ENCODE peak calls at places on chromosomes 11 and 22, in ten cellular contexts. One of them, this sample, is unnamed. For H3K4me1, the result is how much of the 10 kb centered on the place peaks cover.

GRCh38 chr11:114080219-114080618 is 20.7 kb downstream of the ZBTB16 start:
- DNase-seq in tibial nerve: no peak
- DNase-seq in HCT116: no peak
- DNase-seq in adipocyte: no peak
- DNase-seq in pancreas: peak
- DNase-seq in sigmoid colon: peak
- DNase-seq in heart left ventricle: peak
- DNase-seq in stomach: no peak
- DNase-seq in heart right ventricle: no peak
- DNase-seq in aorta: no peak
- DNase-seq in this sample: peak

GRCh38 chr22:35134637-35135036 is 68.7 kb downstream of the ISX start:
- DNase-seq in pancreas: no peak
- DNase-seq in tibial nerve: no peak
- DNase-seq in stomach: no peak
- DNase-seq in sigmoid colon: no peak
- DNase-seq in HCT116: no peak
- DNase-seq in adipocyte: no peak
- DNase-seq in aorta: no peak
- DNase-seq in heart right ventricle: no peak
- DNase-seq in heart left ventricle: no peak
- DNase-seq in this sample: no peak

GRCh38 chr11:117427356-117427874 is 99.8 kb downstream of the CEP164 start:
- DNase-seq in aorta: peak
- DNase-seq in stomach: no peak
- DNase-seq in sigmoid colon: peak
- DNase-seq in pancreas: no peak
- DNase-seq in tibial nerve: no peak
- DNase-seq in HCT116: no peak
- DNase-seq in heart right ventricle: no peak
- DNase-seq in adipocyte: no peak
- DNase-seq in heart left ventricle: no peak
- DNase-seq in this sample: no peak

GRCh38 chr11:46697303-46697702 is 3.1 kb downstream of the ARHGAP1 start:
- DNase-seq in adipocyte: no peak
- DNase-seq in pancreas: no peak
- DNase-seq in HCT116: no peak
- DNase-seq in sigmoid colon: no peak
- DNase-seq in aorta: no peak
- DNase-seq in tibial nerve: no peak
- DNase-seq in stomach: no peak
- DNase-seq in heart right ventricle: no peak
- DNase-seq in heart left ventricle: no peak
- DNase-seq in this sample: peak

GRCh38 chr22:49594078-49594477 is 233.6 kb downstream of the BRD1 start:
- DNase-seq in sigmoid colon: no peak
- DNase-seq in aorta: peak
- DNase-seq in heart left ventricle: no peak
- DNase-seq in tibial nerve: no peak
- DNase-seq in pancreas: no peak
- DNase-seq in HCT116: no peak
- DNase-seq in adipocyte: no peak
- DNase-seq in heart right ventricle: no peak
- DNase-seq in stomach: no peak
- DNase-seq in this sample: no peak

GRCh38 chr11:94638902-94639373 is 71.8 kb downstream of the PIWIL4 start:
- DNase-seq in stomach: no peak
- DNase-seq in sigmoid colon: no peak
- DNase-seq in pancreas: no peak
- DNase-seq in heart right ventricle: no peak
- DNase-seq in HCT116: no peak
- DNase-seq in adipocyte: peak
- DNase-seq in heart left ventricle: no peak
- DNase-seq in tibial nerve: peak
- DNase-seq in aorta: no peak
- DNase-seq in this sample: peak

GRCh38 chr11:116333193-116333592 is 439.6 kb downstream of the BUD13 start:
- DNase-seq in tibial nerve: no peak
- DNase-seq in sigmoid colon: no peak
- DNase-seq in pancreas: no peak
- DNase-seq in heart right ventricle: no peak
- DNase-seq in adipocyte: no peak
- DNase-seq in HCT116: no peak
- DNase-seq in stomach: no peak
- DNase-seq in aorta: no peak
- DNase-seq in heart left ventricle: no peak
- DNase-seq in this sample: no peak

GRCh38 chr11:77073328-77074001 is 6.7 kb downstream of the CAPN5 start:
- DNase-seq in adipocyte: peak
- DNase-seq in sigmoid colon: peak
- DNase-seq in pancreas: peak
- DNase-seq in heart left ventricle: peak
- DNase-seq in tibial nerve: peak
- DNase-seq in stomach: peak
- DNase-seq in HCT116: peak
- DNase-seq in heart right ventricle: peak
- DNase-seq in aorta: peak
- DNase-seq in this sample: peak

GRCh38 chr22:37337204-37337943 is 55.1 kb downstream of the CYTH4 start:
- DNase-seq in sigmoid colon: no peak
- DNase-seq in aorta: no peak
- DNase-seq in pancreas: no peak
- DNase-seq in stomach: no peak
- DNase-seq in tibial nerve: no peak
- DNase-seq in heart left ventricle: no peak
- DNase-seq in heart right ventricle: no peak
- DNase-seq in HCT116: no peak
- DNase-seq in adipocyte: no peak
- DNase-seq in this sample: peak

GRCh38 chr11:118820412-118821357 is 29.7 kb upstream of the DDX6 start:
- DNase-seq in tibial nerve: peak
- DNase-seq in aorta: peak
- DNase-seq in stomach: peak
- DNase-seq in heart left ventricle: peak
- DNase-seq in adipocyte: no peak
- DNase-seq in heart right ventricle: peak
- DNase-seq in sigmoid colon: peak
- DNase-seq in pancreas: peak
- DNase-seq in HCT116: peak
- DNase-seq in this sample: no peak

GRCh38 chr11:88175004-88175706 is at the start of gene RAB38:
- DNase-seq in heart left ventricle: no peak
- DNase-seq in stomach: peak
- DNase-seq in adipocyte: peak
- DNase-seq in HCT116: peak
- DNase-seq in pancreas: peak
- DNase-seq in heart right ventricle: peak
- DNase-seq in aorta: peak
- DNase-seq in sigmoid colon: peak
- DNase-seq in tibial nerve: no peak
- DNase-seq in this sample: peak

GRCh38 chr11:65856689-65857499 is 1.1 kb downstream of the CFL1 start:
- DNase-seq in heart left ventricle: peak
- DNase-seq in heart right ventricle: peak
- DNase-seq in tibial nerve: peak
- DNase-seq in sigmoid colon: peak
- DNase-seq in aorta: peak
- DNase-seq in stomach: peak
- DNase-seq in pancreas: peak
- DNase-seq in HCT116: no peak
- DNase-seq in adipocyte: peak
- DNase-seq in this sample: peak
- H3K4me1 ChIP-seq in heart left ventricle: under half
- H3K4me1 ChIP-seq in heart right ventricle: half or more
- H3K4me1 ChIP-seq in tibial nerve: under half
- H3K4me1 ChIP-seq in sigmoid colon: half or more
- H3K4me1 ChIP-seq in aorta: under half
- H3K4me1 ChIP-seq in stomach: under half
- H3K4me1 ChIP-seq in pancreas: under half
- H3K4me1 ChIP-seq in HCT116: under half
- H3K4me1 ChIP-seq in adipocyte: under half
- H3K4me1 ChIP-seq in this sample: under half

GRCh38 chr11:704799-705645 is 1.0 kb upstream of the EPS8L2 start:
- DNase-seq in tibial nerve: no peak
- DNase-seq in stomach: peak
- DNase-seq in aorta: peak
- DNase-seq in heart right ventricle: no peak
- DNase-seq in HCT116: no peak
- DNase-seq in heart left ventricle: no peak
- DNase-seq in sigmoid colon: peak
- DNase-seq in adipocyte: no peak
- DNase-seq in pancreas: peak
- DNase-seq in this sample: no peak

GRCh38 chr11:706957-707816 is 1.2 kb downstream of the EPS8L2 start:
- DNase-seq in adipocyte: peak
- DNase-seq in sigmoid colon: no peak
- DNase-seq in heart right ventricle: no peak
- DNase-seq in HCT116: no peak
- DNase-seq in heart left ventricle: no peak
- DNase-seq in tibial nerve: no peak
- DNase-seq in aorta: peak
- DNase-seq in stomach: peak
- DNase-seq in pancreas: peak
- DNase-seq in this sample: peak

GRCh38 chr11:707817-708420 is 1.9 kb downstream of the EPS8L2 start:
- DNase-seq in HCT116: no peak
- DNase-seq in aorta: no peak
- DNase-seq in pancreas: peak
- DNase-seq in heart left ventricle: no peak
- DNase-seq in adipocyte: no peak
- DNase-seq in tibial nerve: no peak
- DNase-seq in sigmoid colon: no peak
- DNase-seq in stomach: peak
- DNase-seq in heart right ventricle: no peak
- DNase-seq in this sample: no peak

GRCh38 chr11:705646-706438 is at the start of gene EPS8L2:
- DNase-seq in stomach: peak
- DNase-seq in tibial nerve: no peak
- DNase-seq in HCT116: no peak
- DNase-seq in aorta: peak
- DNase-seq in adipocyte: peak
- DNase-seq in heart right ventricle: no peak
- DNase-seq in pancreas: peak
- DNase-seq in heart left ventricle: no peak
- DNase-seq in sigmoid colon: peak
- DNase-seq in this sample: no peak

GRCh38 chr11:706439-706956 is 467 bp downstream of the EPS8L2 start:
- DNase-seq in pancreas: peak
- DNase-seq in aorta: peak
- DNase-seq in stomach: peak
- DNase-seq in adipocyte: peak
- DNase-seq in heart left ventricle: no peak
- DNase-seq in tibial nerve: no peak
- DNase-seq in sigmoid colon: no peak
- DNase-seq in HCT116: no peak
- DNase-seq in heart right ventricle: no peak
- DNase-seq in this sample: peak
- H3K4me1 ChIP-seq in pancreas: under half
- H3K4me1 ChIP-seq in aorta: under half
- H3K4me1 ChIP-seq in stomach: half or more
- H3K4me1 ChIP-seq in adipocyte: under half
- H3K4me1 ChIP-seq in heart left ventricle: under half
- H3K4me1 ChIP-seq in tibial nerve: half or more
- H3K4me1 ChIP-seq in sigmoid colon: under half
- H3K4me1 ChIP-seq in HCT116: under half
- H3K4me1 ChIP-seq in heart right ventricle: under half
- H3K4me1 ChIP-seq in this sample: half or more

DNA sequence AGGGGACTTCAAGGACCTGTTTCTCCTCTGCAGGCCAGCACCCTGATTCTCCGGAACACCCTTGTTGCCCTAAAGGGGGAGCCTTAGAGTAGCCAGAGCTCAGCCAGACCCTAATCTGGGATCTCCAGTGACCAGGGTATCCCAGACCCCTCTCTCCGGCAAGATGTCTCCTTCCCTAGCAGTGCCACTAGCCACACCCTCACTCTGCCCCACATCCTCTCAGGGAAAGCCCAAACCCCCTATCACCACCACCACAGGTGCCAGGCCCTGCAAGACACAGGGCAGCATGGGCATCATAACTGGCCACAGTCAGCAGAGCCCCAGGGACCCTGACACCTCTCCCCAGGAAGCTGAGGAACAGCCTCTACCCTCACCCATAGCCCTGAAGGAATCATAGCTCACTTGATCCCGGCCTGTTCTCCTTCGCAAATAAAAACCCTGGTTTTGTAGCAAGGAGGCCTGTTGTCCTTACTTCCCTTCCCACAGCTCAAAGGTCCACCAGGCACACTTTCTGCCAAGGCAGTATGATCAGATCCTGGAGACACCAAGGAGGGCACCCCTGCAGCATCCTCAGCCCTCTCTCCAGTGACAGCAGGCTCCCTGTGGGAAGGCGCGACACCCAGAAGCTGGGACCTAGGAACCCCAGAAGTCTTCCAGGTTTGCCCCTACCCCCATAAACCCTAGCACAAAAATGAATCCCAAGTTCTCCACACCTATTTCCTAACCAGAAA is 4.6 kb downstream of the CFL1 start:
- DNase-seq in adipocyte: no peak
- DNase-seq in heart left ventricle: no peak
- DNase-seq in pancreas: no peak
- DNase-seq in HCT116: no peak
- DNase-seq in stomach: no peak
- DNase-seq in heart right ventricle: no peak
- DNase-seq in tibial nerve: no peak
- DNase-seq in sigmoid colon: peak
- DNase-seq in aorta: peak
- DNase-seq in this sample: no peak
- H3K4me1 ChIP-seq in adipocyte: under half
- H3K4me1 ChIP-seq in heart left ventricle: under half
- H3K4me1 ChIP-seq in pancreas: under half
- H3K4me1 ChIP-seq in HCT116: under half
- H3K4me1 ChIP-seq in stomach: under half
- H3K4me1 ChIP-seq in heart right ventricle: under half
- H3K4me1 ChIP-seq in tibial nerve: under half
- H3K4me1 ChIP-seq in sigmoid colon: under half
- H3K4me1 ChIP-seq in aorta: under half
- H3K4me1 ChIP-seq in this sample: under half

DNA sequence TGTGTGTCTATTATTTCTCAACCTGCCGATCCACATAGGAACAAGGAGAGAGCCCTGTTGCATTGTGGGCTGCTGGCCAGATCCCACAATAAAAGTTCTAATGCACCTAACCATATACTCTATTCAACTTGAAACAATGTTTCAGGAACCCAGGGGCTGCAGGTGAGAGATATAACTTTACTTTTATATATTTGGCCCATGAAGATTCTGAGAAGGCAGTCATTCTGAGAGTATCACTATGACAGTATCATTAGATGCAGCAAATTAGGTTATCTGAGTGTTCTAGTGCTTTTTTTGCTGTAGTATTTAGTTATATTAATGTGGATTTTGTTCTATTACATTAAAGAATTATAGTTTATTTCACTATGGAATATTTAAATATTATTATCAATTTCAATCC is 655.1 kb upstream of the ARHGAP42 start:
- DNase-seq in stomach: no peak
- DNase-seq in pancreas: no peak
- DNase-seq in heart right ventricle: no peak
- DNase-seq in adipocyte: no peak
- DNase-seq in sigmoid colon: no peak
- DNase-seq in HCT116: no peak
- DNase-seq in heart left ventricle: no peak
- DNase-seq in tibial nerve: no peak
- DNase-seq in aorta: no peak
- DNase-seq in this sample: no peak
- H3K4me1 ChIP-seq in stomach: under half
- H3K4me1 ChIP-seq in pancreas: under half
- H3K4me1 ChIP-seq in heart right ventricle: under half
- H3K4me1 ChIP-seq in adipocyte: under half
- H3K4me1 ChIP-seq in sigmoid colon: under half
- H3K4me1 ChIP-seq in HCT116: under half
- H3K4me1 ChIP-seq in heart left ventricle: under half
- H3K4me1 ChIP-seq in tibial nerve: under half
- H3K4me1 ChIP-seq in aorta: under half
- H3K4me1 ChIP-seq in this sample: under half